ENCODE peak calls at places on chromosomes 1 and 21, in four cellular contexts. D, A, Z and F are unnamed samples. For H3K4me1, the result is how much of the 10 kb centered on the place peaks cover.

GRCh38 chr1:238029126-238029525 is 138.4 kb upstream of the ZP4 start:
- DNase-seq in D (no peak), A (no peak), Z (no peak), F (no peak)

GRCh38 chr1:172764378-172764777 is 105.5 kb downstream of the FASLG start:
- DNase-seq in D (no peak), A (no peak), Z (no peak), F (peak)

GRCh38 chr1:228964178-228964819 is 229.0 kb downstream of the RHOU start:
- DNase-seq in D (no peak), A (peak), Z (peak), F (no peak)

GRCh38 chr1:69263982-69264381 is 303.7 kb upstream of the LRRC7 start:
- DNase-seq in D (no peak), A (peak), Z (no peak), F (no peak)

GRCh38 chr1:21956720-21957552 is 19.8 kb upstream of the HSPG2 start:
- DNase-seq in D (peak), A (peak), Z (no peak), F (peak)

GRCh38 chr1:111660204-111661150 is 40.9 kb downstream of the RAP1A start:
- DNase-seq in D (no peak), A (peak), Z (no peak), F (no peak)

GRCh38 chr1:100390507-100390906 is 38.2 kb downstream of the CDC14A start:
- DNase-seq in D (no peak), A (no peak), Z (no peak), F (no peak)

GRCh38 chr21:45551816-45552695 is 9.8 kb upstream of the SLC19A1 start:
- DNase-seq in D (no peak), A (no peak), Z (no peak), F (no peak)

GRCh38 chr1:205499789-205500188 is 4.7 kb upstream of the CDK18 start:
- DNase-seq in D (no peak), A (no peak), Z (no peak), F (no peak)

GRCh38 chr1:150272379-150272840 is at the start of gene C1orf54:
- DNase-seq in D (no peak), A (peak), Z (peak), F (peak)

GRCh38 chr1:104132386-104132973 is 382.8 kb downstream of the AMY1C start:
- DNase-seq in D (no peak), A (peak), Z (no peak), F (peak)

GRCh38 chr21:28856588-28857250 is 136.0 kb downstream of the LTN1 start:
- DNase-seq in D (no peak), A (peak), Z (no peak), F (no peak)

GRCh38 chr1:32255072-32256071 is 4.3 kb downstream of the LCK start:
- DNase-seq in D (no peak), A (no peak), Z (no peak), F (no peak)

GRCh38 chr1:102919659-102920058 is 188.7 kb downstream of the COL11A1 start:
- DNase-seq in D (no peak), A (peak), Z (no peak), F (no peak)

GRCh38 chr1:199007423-199007822 is 368.6 kb downstream of the PTPRC start:
- DNase-seq in D (no peak), A (no peak), Z (no peak), F (peak)

GRCh38 chr21:16196521-16197208 is 466.9 kb downstream of the USP25 start:
- DNase-seq in D (no peak), A (peak), Z (no peak), F (no peak)

GRCh38 chr1:37892151-37893047 is 33.0 kb upstream of the MTF1 start:
- DNase-seq in D (no peak), A (peak), Z (no peak), F (no peak)

GRCh38 chr1:60066001-60066400 is 7.6 kb downstream of the C1orf87 start:
- DNase-seq in D (no peak), A (peak), Z (no peak), F (no peak)

GRCh38 chr1:178458203-178458602 is 38.6 kb downstream of the CLEC20A start:
- DNase-seq in D (no peak), A (no peak), Z (no peak), F (no peak)

GRCh38 chr1:42690477-42691156 is 8.4 kb downstream of the YBX1 start:
- DNase-seq in D (no peak), A (no peak), Z (no peak), F (no peak)

GRCh38 chr1:89884718-89885596 is 64.1 kb downstream of the LRRC8D start:
- DNase-seq in D (no peak), A (peak), Z (no peak), F (no peak)

GRCh38 chr1:77825356-77825709 is 45.9 kb downstream of the MIGA1 start:
- DNase-seq in D (peak), A (peak), Z (peak), F (no peak)

GRCh38 chr1:208326033-208326432 is 81.8 kb upstream of the PLXNA2 start:
- DNase-seq in D (no peak), A (no peak), Z (no peak), F (no peak)

GRCh38 chr1:211726467-211726866 is 51.0 kb upstream of the NEK2 start:
- DNase-seq in D (no peak), A (no peak), Z (no peak), F (no peak)

GRCh38 chr1:30928171-30928570 is 19.6 kb upstream of the SDC3 start:
- DNase-seq in D (no peak), A (no peak), Z (no peak), F (no peak)

GRCh38 chr1:49226758-49227157 is 450.1 kb upstream of the BEND5 start:
- DNase-seq in D (peak), A (no peak), Z (no peak), F (no peak)

GRCh38 chr21:31397515-31397926 is 53.5 kb upstream of the TIAM1 start:
- DNase-seq in D (no peak), A (no peak), Z (no peak), F (peak)

GRCh38 chr1:91381844-91382243 is 22.8 kb downstream of the HFM1 start:
- DNase-seq in D (no peak), A (no peak), Z (no peak), F (no peak)

GRCh38 chr1:94648225-94649007 is 106.9 kb upstream of the F3 start:
- DNase-seq in D (no peak), A (peak), Z (peak), F (no peak)

GRCh38 chr21:35303085-35303484 is 254.0 kb upstream of the RUNX1 start:
- DNase-seq in D (no peak), A (peak), Z (no peak), F (no peak)
- TF ChIP-seq CTCF in D (no peak), A (no peak), Z (no peak), F (no peak)

GRCh38 chr1:195173753-195174152 is 1434.5 kb downstream of the KCNT2 start:
- DNase-seq in D (no peak), A (no peak), Z (no peak), F (no peak)
- H3K4me1 ChIP-seq in D (under half), A (under half), Z (under half), F (under half)

GRCh38 chr1:35574655-35575400 is 1.7 kb downstream of the TFAP2E start:
- DNase-seq in D (no peak), A (no peak), Z (no peak), F (no peak)
- TF ChIP-seq CTCF in D (no peak), A (no peak), Z (no peak), F (no peak)

GRCh38 chr1:25870614-25871013 is 4.9 kb downstream of the PAQR7 start:
- DNase-seq in D (no peak), A (no peak), Z (no peak), F (no peak)
- H3K4me1 ChIP-seq in D (under half), A (under half), Z (under half), F (under half)

GRCh38 chr21:26388731-26389231 is 184.3 kb downstream of the CYYR1 start:
- DNase-seq in D (no peak), A (peak), Z (no peak), F (peak)

GRCh38 chr21:26389971-26390641 is 183.0 kb downstream of the CYYR1 start:
- DNase-seq in D (no peak), A (peak), Z (no peak), F (no peak)

GRCh38 chr21:26391166-26391565 is 181.9 kb downstream of the CYYR1 start:
- DNase-seq in D (no peak), A (no peak), Z (no peak), F (no peak)

GRCh38 chr21:26394341-26394740 is 178.7 kb downstream of the CYYR1 start:
- DNase-seq in D (no peak), A (no peak), Z (no peak), F (no peak)
- TF ChIP-seq CTCF in D (no peak), A (no peak), Z (no peak), F (no peak)

GRCh38 chr1:108644984-108645383 is 15.9 kb downstream of the HENMT1 start:
- DNase-seq in D (no peak), A (no peak), Z (no peak), F (no peak)
- H3K4me1 ChIP-seq in D (under half), A (under half), Z (under half), F (under half)

GRCh38 chr1:14826731-14827326 is 228.3 kb downstream of the KAZN start:
- DNase-seq in D (no peak), A (no peak), Z (no peak), F (no peak)

GRCh38 chr1:14825396-14825795 is 226.9 kb downstream of the KAZN start:
- DNase-seq in D (no peak), A (no peak), Z (no peak), F (no peak)

GRCh38 chr1:14827870-14828269 is 229.4 kb downstream of the KAZN start:
- DNase-seq in D (no peak), A (no peak), Z (no peak), F (no peak)

GRCh38 chr1:14824314-14824915 is 225.9 kb downstream of the KAZN start:
- DNase-seq in D (no peak), A (no peak), Z (no peak), F (no peak)

GRCh38 chr1:14826172-14826636 is 227.7 kb downstream of the KAZN start:
- DNase-seq in D (no peak), A (peak), Z (peak), F (no peak)
- TF ChIP-seq CTCF in D (no peak), A (no peak), Z (no peak), F (no peak)

GRCh38 chr1:226072347-226072746 is 9.8 kb downstream of the H3-3A start:
- DNase-seq in D (no peak), A (no peak), Z (no peak), F (no peak)

GRCh38 chr1:226073184-226073950 is 10.9 kb downstream of the H3-3A start:
- DNase-seq in D (no peak), A (no peak), Z (no peak), F (no peak)

GRCh38 chr1:226074046-226074445 is 11.5 kb downstream of the H3-3A start:
- DNase-seq in D (no peak), A (no peak), Z (no peak), F (no peak)

GRCh38 chr1:226066415-226067077 is 4.0 kb downstream of the H3-3A start:
- DNase-seq in D (no peak), A (no peak), Z (no peak), F (no peak)

GRCh38 chr1:226069818-226070489 is 7.4 kb downstream of the H3-3A start:
- DNase-seq in D (no peak), A (no peak), Z (no peak), F (no peak)
- H3K4me1 ChIP-seq in D (half or more), A (under half), Z (half or more), F (under half)